ENCODE peak calls at places on chromosomes 5 and 9, in five cellular contexts. A is GM12878, I is H1, T is K562, R is HepG2. S is an unnamed sample.

GRCh38 chr5:26553079-26553478 is 485.3 kb downstream of the CDH9 start:
- DNase-seq in A (no peak), I (no peak), T (no peak), R (no peak), S (no peak)

GRCh38 chr5:132661231-132662003 is 3.4 kb downstream of the IL13 start:
- DNase-seq in A (no peak), I (no peak), T (peak), R (no peak), S (no peak)

GRCh38 chr9:272251-273213 is 57.9 kb downstream of the DOCK8 start:
- DNase-seq in A (peak), I (no peak), T (no peak), R (no peak), S (no peak)

GRCh38 chr5:166262395-166262794 is 2029.0 kb upstream of the WWC1 start:
- DNase-seq in A (no peak), I (no peak), T (no peak), R (no peak), S (no peak)

GRCh38 chr9:110502842-110503241 is 76.7 kb downstream of the SVEP1 start:
- DNase-seq in A (no peak), I (no peak), T (no peak), R (no peak), S (no peak)

GRCh38 chr5:138636401-138636944 is 61.3 kb upstream of the HSPA9 start:
- DNase-seq in A (no peak), I (no peak), T (no peak), R (no peak), S (no peak)

GRCh38 chr9:18543406-18543965 is 69.5 kb downstream of the ADAMTSL1 start:
- DNase-seq in A (no peak), I (no peak), T (no peak), R (no peak), S (peak)

GRCh38 chr5:170623576-170624181 is 119.9 kb downstream of the KCNIP1 start:
- DNase-seq in A (no peak), I (no peak), T (peak), R (peak), S (peak)

GRCh38 chr9:68560131-68560844 is 19.6 kb upstream of the TMEM252 start:
- DNase-seq in A (no peak), I (peak), T (peak), R (peak), S (peak)

GRCh38 chr9:91424403-91425176 is 958 bp upstream of the NFIL3 start:
- DNase-seq in A (no peak), I (no peak), T (peak), R (peak), S (peak)
- TF ChIP-seq JUND in A (no peak), I (no peak), T (peak), R (no peak), S (no peak)

GRCh38 chr9:87795178-87795577 is 69.3 kb downstream of the CTSL start:
- DNase-seq in A (no peak), I (no peak), T (peak), R (no peak), S (no peak)

GRCh38 chr9:87799503-87799902 is 73.6 kb downstream of the CTSL start:
- DNase-seq in A (no peak), I (no peak), T (no peak), R (no peak), S (no peak)

GRCh38 chr9:87793292-87793691 is 67.4 kb downstream of the CTSL start:
- DNase-seq in A (no peak), I (no peak), T (peak), R (peak), S (no peak)

GRCh38 chr9:87798276-87798833 is 72.4 kb downstream of the CTSL start:
- DNase-seq in A (no peak), I (no peak), T (no peak), R (no peak), S (no peak)

GRCh38 chr9:87796232-87796631 is 70.3 kb downstream of the CTSL start:
- DNase-seq in A (no peak), I (no peak), T (peak), R (no peak), S (no peak)
- TF ChIP-seq GABPA in A (no peak), I (no peak), T (peak), R (no peak), S (no peak)

GRCh38 chr9:130074391-130075115 is 20.8 kb downstream of the GPR107 start:
- DNase-seq in A (no peak), I (no peak), T (no peak), R (no peak), S (no peak)
- TF ChIP-seq JUND in A (no peak), I (no peak), T (no peak), R (no peak), S (no peak)

DNA sequence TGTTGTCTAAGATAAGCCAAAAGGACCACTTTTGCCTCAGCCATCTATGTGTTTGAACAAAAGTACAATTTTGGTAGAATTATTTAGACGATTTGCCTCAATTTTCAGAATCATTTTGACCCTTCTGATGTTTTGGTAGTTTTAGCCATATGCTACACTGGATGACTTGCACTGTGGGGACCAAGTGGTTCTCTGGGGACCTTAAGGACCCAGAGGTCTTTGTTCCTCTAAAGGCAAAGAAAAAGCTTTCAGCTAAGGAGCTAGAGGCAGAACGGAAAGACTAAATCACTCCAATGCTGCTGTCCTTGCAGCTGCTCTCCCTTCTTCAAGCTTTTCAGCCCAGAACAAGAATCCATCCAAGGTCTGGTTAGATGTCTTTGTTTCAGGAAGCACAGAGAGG is 51.0 kb upstream of the APC start:
- DNase-seq in A (no peak), I (no peak), T (no peak), R (no peak), S (no peak)
- TF ChIP-seq GABPA in A (no peak), I (no peak), T (no peak), R (no peak), S (no peak)

GRCh38 chr5:36481721-36482120 is 124.7 kb upstream of the SLC1A3 start:
- DNase-seq in A (no peak), I (no peak), T (no peak), R (no peak), S (no peak)

GRCh38 chr5:36482812-36483211 is 123.6 kb upstream of the SLC1A3 start:
- DNase-seq in A (no peak), I (no peak), T (no peak), R (no peak), S (no peak)

DNA sequence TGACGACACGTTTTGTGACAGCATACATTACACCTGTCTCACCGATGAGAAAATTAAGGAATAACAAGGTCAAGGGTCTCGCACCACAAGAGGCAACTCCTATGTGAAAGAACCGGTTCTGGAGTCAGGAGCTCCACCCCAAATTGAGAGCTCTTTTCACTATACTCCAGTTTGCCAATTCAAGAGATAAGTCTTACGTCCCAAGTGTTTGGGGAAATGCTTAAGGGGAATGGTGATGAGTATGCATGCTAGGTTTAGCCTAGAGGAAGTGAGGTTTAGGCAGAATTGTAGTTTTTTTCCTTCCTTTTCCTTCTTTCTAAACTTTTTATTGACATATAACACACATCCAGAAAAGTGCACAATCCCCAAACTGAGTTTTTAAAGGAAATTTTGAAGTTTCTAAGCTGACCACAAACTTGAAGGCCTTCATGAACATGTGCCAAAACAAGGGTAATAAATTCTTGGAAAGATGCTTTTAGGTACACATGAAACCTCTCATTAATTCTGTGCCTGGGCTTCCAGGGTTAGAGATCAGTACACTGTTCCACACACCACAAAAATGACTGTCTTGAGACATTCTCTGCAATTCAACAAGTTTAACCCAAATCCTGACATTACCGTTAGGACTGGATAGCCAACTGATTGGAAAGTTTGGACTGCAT is 127.6 kb upstream of the SLC1A3 start:
- DNase-seq in A (no peak), I (no peak), T (no peak), R (no peak), S (no peak)
- TF ChIP-seq JUND in A (no peak), I (no peak), T (no peak), R (no peak), S (no peak)

GRCh38 chr9:100674419-100675122 is 96.7 kb downstream of the CAVIN4 start:
- DNase-seq in A (no peak), I (no peak), T (no peak), R (no peak), S (no peak)
- TF ChIP-seq GABPA in A (no peak), I (no peak), T (no peak), R (no peak), S (no peak)

DNA sequence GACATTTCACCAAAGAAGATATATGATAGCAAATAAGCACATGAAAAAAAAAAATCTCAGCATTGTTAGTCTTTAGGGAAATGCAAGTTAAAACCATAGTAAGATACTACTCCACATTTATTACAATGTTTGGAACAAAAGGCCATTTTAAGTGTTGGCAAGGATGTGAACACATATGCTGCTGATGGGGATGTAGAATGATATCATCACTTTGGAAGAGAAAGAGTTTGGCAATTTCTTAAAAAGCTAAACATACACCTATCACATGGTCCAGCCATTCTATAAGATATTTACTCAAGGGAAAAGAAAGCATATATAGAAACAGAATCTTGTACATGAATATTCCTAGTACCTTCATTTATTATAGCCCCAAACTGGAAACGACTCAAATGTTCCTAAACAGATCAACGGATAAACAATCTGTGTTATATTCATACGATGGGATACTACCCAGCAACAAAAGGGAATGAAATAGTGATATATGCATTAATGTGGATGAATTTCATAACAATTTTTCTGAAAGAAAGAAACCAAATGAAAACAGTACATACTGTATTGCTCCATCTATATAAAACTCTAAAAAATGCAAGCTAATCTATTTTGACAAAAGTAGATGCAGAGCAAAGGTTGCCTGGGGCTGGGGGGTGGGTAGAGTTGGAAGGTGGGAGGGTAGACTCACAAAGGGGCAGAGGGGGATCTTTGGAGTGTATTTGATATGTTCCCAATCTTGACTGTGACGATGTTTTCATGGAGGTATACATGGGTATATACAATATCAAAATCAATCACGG is 45.7 kb upstream of the SMAD5 start:
- DNase-seq in A (no peak), I (no peak), T (no peak), R (no peak), S (no peak)
- TF ChIP-seq JUND in A (no peak), I (no peak), T (no peak), R (no peak), S (no peak)

GRCh38 chr5:40656766-40657165 is 22.9 kb upstream of the PTGER4 start:
- DNase-seq in A (no peak), I (no peak), T (no peak), R (no peak), S (no peak)

GRCh38 chr5:40654377-40655006 is 25.2 kb upstream of the PTGER4 start:
- DNase-seq in A (no peak), I (no peak), T (no peak), R (no peak), S (no peak)

GRCh38 chr5:40655138-40655537 is 24.6 kb upstream of the PTGER4 start:
- DNase-seq in A (no peak), I (no peak), T (no peak), R (no peak), S (no peak)

GRCh38 chr5:40652441-40653220 is 27.1 kb upstream of the PTGER4 start:
- DNase-seq in A (no peak), I (no peak), T (no peak), R (no peak), S (no peak)

DNA sequence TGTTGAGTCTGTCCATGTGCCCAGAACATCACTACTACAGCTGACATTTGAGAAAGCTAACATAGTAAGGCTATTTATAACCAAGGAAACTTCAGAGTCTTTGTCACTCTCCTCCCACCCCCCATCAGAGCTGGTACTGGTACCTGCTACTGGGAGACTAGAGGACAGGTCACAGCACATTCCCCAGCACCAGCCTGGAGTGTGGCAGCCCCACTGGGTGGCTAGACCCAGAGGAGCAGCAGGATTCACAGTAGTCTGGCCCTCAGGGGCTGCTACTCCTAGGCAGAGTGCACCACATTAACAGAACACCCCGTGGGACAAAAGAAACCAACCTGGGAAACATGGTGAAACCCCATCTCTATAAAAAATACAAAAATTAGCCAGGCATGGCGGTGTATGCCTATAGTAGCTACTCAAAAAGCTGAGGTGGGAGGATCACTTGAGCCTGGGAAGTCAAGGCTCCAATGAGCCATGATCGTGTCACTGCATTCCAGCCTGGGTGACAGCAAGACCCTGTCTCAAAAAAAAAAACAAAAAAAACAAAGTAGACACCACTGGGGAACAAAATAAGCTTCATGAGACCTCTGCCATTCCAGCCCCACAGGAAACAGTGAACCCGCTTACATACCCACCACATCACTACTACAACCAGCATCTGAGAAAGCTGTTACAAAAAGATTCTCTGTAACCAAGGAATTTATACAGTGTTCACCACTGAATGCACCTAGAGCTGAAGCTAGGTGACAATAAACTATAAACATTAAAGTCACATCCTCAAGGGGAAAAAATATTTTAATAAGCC is 26.3 kb upstream of the PTGER4 start:
- DNase-seq in A (no peak), I (no peak), T (no peak), R (no peak), S (no peak)
- TF ChIP-seq GABPA in A (no peak), I (no peak), T (no peak), R (no peak), S (no peak)

DNA sequence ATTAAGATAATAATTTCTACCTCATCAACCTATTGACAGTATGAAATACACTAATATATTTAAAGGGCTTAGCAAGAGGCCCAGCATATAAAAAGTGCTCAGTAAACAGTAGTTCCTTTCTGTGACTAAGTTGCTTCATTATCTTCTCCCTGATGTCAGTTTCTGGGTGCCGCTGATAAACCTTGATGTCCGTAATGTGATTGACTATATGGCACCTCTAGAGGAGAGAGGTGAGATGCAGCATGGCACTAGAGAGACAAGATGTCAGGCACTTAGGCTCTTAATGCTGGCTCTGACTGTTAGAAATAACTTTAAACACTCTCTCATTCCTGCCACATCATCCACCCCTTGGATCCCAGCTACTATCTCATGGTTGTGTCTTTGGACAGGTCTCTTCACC is 455.9 kb upstream of the KLF4 start:
- DNase-seq in A (no peak), I (no peak), T (peak), R (no peak), S (no peak)
- TF ChIP-seq JUND in A (no peak), I (no peak), T (no peak), R (no peak), S (no peak)

DNA sequence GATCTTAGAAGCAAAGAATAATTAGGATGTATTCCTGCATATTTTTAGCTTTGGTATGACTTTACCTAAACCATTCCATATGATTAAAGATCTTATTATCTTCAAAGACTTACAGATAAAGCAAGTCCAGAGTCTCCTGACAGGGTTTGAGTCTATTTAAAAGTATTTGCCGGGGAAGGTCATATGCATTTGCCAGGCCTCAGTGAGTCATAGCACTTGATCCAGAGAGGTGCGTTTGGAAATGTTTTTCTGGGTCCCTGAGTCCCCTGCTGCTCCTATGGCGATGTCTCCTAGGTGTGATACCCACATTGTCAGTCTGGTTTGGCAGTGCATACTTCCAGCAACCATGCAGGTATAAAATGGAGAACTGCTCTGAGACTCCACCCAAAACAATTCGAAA is 217.0 kb downstream of the FBXL7 start:
- DNase-seq in A (no peak), I (no peak), T (no peak), R (no peak), S (no peak)
- TF ChIP-seq GABPA in A (no peak), I (no peak), T (no peak), R (no peak), S (no peak)

S was measured in SK-N-SH.